ENCODE peak calls at places on chromosomes 2 and 18, in seven cellular contexts. One of them, this sample, is unnamed. For H3K27me3, the result is how much of the 10 kb centered on the place peaks cover.

GRCh38 chr18:34592961-34593382 is 117.1 kb upstream of the DTNA start:
- DNase-seq in CD8-positive, alpha-beta T cell: no peak
- DNase-seq in ascending aorta: no peak
- DNase-seq in cardiac muscle cell: peak
- DNase-seq in H9: peak
- DNase-seq in WERI-Rb-1: no peak
- DNase-seq in GM23338: peak
- DNase-seq in this sample: no peak

GRCh38 chr18:25349131-25349925 is 2.6 kb downstream of the ZNF521 start:
- DNase-seq in CD8-positive, alpha-beta T cell: no peak
- DNase-seq in ascending aorta: no peak
- DNase-seq in cardiac muscle cell: peak
- DNase-seq in H9: peak
- DNase-seq in WERI-Rb-1: no peak
- DNase-seq in GM23338: peak
- DNase-seq in this sample: no peak

GRCh38 chr2:156445311-156446218 is 9.4 kb downstream of the GPD2 start:
- DNase-seq in CD8-positive, alpha-beta T cell: no peak
- DNase-seq in ascending aorta: no peak
- DNase-seq in cardiac muscle cell: peak
- DNase-seq in H9: no peak
- DNase-seq in WERI-Rb-1: no peak
- DNase-seq in GM23338: peak
- DNase-seq in this sample: no peak

GRCh38 chr2:16390561-16390960 is 275.1 kb downstream of the CYRIA start:
- DNase-seq in CD8-positive, alpha-beta T cell: no peak
- DNase-seq in ascending aorta: no peak
- DNase-seq in cardiac muscle cell: no peak
- DNase-seq in H9: no peak
- DNase-seq in WERI-Rb-1: no peak
- DNase-seq in GM23338: no peak
- DNase-seq in this sample: no peak

GRCh38 chr2:130251865-130252620 is 53.8 kb upstream of the TUBA3E start:
- DNase-seq in CD8-positive, alpha-beta T cell: no peak
- DNase-seq in ascending aorta: no peak
- DNase-seq in cardiac muscle cell: no peak
- DNase-seq in H9: peak
- DNase-seq in WERI-Rb-1: peak
- DNase-seq in GM23338: no peak
- DNase-seq in this sample: peak

GRCh38 chr2:200744252-200744651 is 67.5 kb upstream of the BZW1 start:
- DNase-seq in CD8-positive, alpha-beta T cell: no peak
- DNase-seq in ascending aorta: no peak
- DNase-seq in cardiac muscle cell: no peak
- DNase-seq in H9: no peak
- DNase-seq in WERI-Rb-1: no peak
- DNase-seq in GM23338: no peak
- DNase-seq in this sample: no peak

GRCh38 chr18:63578357-63578958 is 8.7 kb upstream of the SERPINB13 start:
- DNase-seq in CD8-positive, alpha-beta T cell: no peak
- DNase-seq in ascending aorta: no peak
- DNase-seq in cardiac muscle cell: peak
- DNase-seq in H9: peak
- DNase-seq in WERI-Rb-1: peak
- DNase-seq in GM23338: peak
- DNase-seq in this sample: no peak

GRCh38 chr2:118668431-118669424 is 178.7 kb downstream of the EN1 start:
- DNase-seq in CD8-positive, alpha-beta T cell: no peak
- DNase-seq in ascending aorta: no peak
- DNase-seq in cardiac muscle cell: peak
- DNase-seq in H9: no peak
- DNase-seq in WERI-Rb-1: no peak
- DNase-seq in GM23338: no peak
- DNase-seq in this sample: no peak

GRCh38 chr2:233519787-233520611 is 46.6 kb downstream of the USP40 start:
- DNase-seq in CD8-positive, alpha-beta T cell: no peak
- DNase-seq in ascending aorta: no peak
- DNase-seq in cardiac muscle cell: no peak
- DNase-seq in H9: no peak
- DNase-seq in WERI-Rb-1: no peak
- DNase-seq in GM23338: no peak
- DNase-seq in this sample: no peak

GRCh38 chr18:74567805-74568204 is 29.9 kb upstream of the ZNF407 start:
- DNase-seq in CD8-positive, alpha-beta T cell: no peak
- DNase-seq in ascending aorta: no peak
- DNase-seq in cardiac muscle cell: no peak
- DNase-seq in H9: no peak
- DNase-seq in WERI-Rb-1: no peak
- DNase-seq in GM23338: peak
- DNase-seq in this sample: no peak

GRCh38 chr18:8969639-8970378 is 132.7 kb upstream of the NDUFV2 start:
- DNase-seq in CD8-positive, alpha-beta T cell: no peak
- DNase-seq in ascending aorta: no peak
- DNase-seq in cardiac muscle cell: no peak
- DNase-seq in H9: no peak
- DNase-seq in WERI-Rb-1: no peak
- DNase-seq in GM23338: no peak
- DNase-seq in this sample: no peak

GRCh38 chr18:21179590-21180220 is 62.3 kb upstream of the GREB1L start:
- DNase-seq in CD8-positive, alpha-beta T cell: peak
- DNase-seq in ascending aorta: no peak
- DNase-seq in cardiac muscle cell: peak
- DNase-seq in H9: peak
- DNase-seq in WERI-Rb-1: peak
- DNase-seq in GM23338: peak
- DNase-seq in this sample: no peak

GRCh38 chr2:151374426-151374825 is 17.0 kb downstream of the TNFAIP6 start:
- DNase-seq in CD8-positive, alpha-beta T cell: no peak
- DNase-seq in ascending aorta: no peak
- DNase-seq in cardiac muscle cell: peak
- DNase-seq in H9: no peak
- DNase-seq in WERI-Rb-1: no peak
- DNase-seq in GM23338: no peak
- DNase-seq in this sample: no peak

GRCh38 chr18:9653390-9653789 is 39.0 kb upstream of the PPP4R1 start:
- DNase-seq in CD8-positive, alpha-beta T cell: no peak
- DNase-seq in ascending aorta: peak
- DNase-seq in cardiac muscle cell: peak
- DNase-seq in H9: no peak
- DNase-seq in WERI-Rb-1: no peak
- DNase-seq in GM23338: no peak
- DNase-seq in this sample: no peak

GRCh38 chr2:39519886-39520285 is 82.8 kb upstream of the MAP4K3 start:
- DNase-seq in CD8-positive, alpha-beta T cell: no peak
- DNase-seq in ascending aorta: no peak
- DNase-seq in cardiac muscle cell: no peak
- DNase-seq in H9: no peak
- DNase-seq in WERI-Rb-1: no peak
- DNase-seq in GM23338: no peak
- DNase-seq in this sample: no peak

GRCh38 chr18:79489900-79490592 is 94.3 kb downstream of the NFATC1 start:
- DNase-seq in CD8-positive, alpha-beta T cell: no peak
- DNase-seq in ascending aorta: no peak
- DNase-seq in cardiac muscle cell: no peak
- DNase-seq in H9: no peak
- DNase-seq in WERI-Rb-1: no peak
- DNase-seq in GM23338: no peak
- DNase-seq in this sample: peak

GRCh38 chr2:48278590-48278989 is 251.4 kb upstream of the STON1 start:
- DNase-seq in CD8-positive, alpha-beta T cell: no peak
- DNase-seq in ascending aorta: no peak
- DNase-seq in cardiac muscle cell: peak
- DNase-seq in H9: no peak
- DNase-seq in WERI-Rb-1: no peak
- DNase-seq in GM23338: peak
- DNase-seq in this sample: no peak

GRCh38 chr2:55144922-55145820 is 86.9 kb downstream of the CLHC1 start:
- DNase-seq in CD8-positive, alpha-beta T cell: no peak
- DNase-seq in ascending aorta: no peak
- DNase-seq in cardiac muscle cell: no peak
- DNase-seq in H9: no peak
- DNase-seq in WERI-Rb-1: no peak
- DNase-seq in GM23338: no peak
- DNase-seq in this sample: no peak

GRCh38 chr2:230666446-230666845 is 46.2 kb upstream of the CAB39 start:
- DNase-seq in CD8-positive, alpha-beta T cell: no peak
- DNase-seq in ascending aorta: no peak
- DNase-seq in cardiac muscle cell: no peak
- DNase-seq in H9: no peak
- DNase-seq in WERI-Rb-1: no peak
- DNase-seq in GM23338: no peak
- DNase-seq in this sample: no peak

GRCh38 chr18:32956591-32957310 is 183.9 kb upstream of the KLHL14 start:
- DNase-seq in CD8-positive, alpha-beta T cell: no peak
- DNase-seq in ascending aorta: no peak
- DNase-seq in cardiac muscle cell: peak
- DNase-seq in H9: peak
- DNase-seq in WERI-Rb-1: no peak
- DNase-seq in GM23338: peak
- DNase-seq in this sample: no peak

GRCh38 chr18:27605107-27605834 is 420.2 kb upstream of the CHST9 start:
- DNase-seq in CD8-positive, alpha-beta T cell: no peak
- DNase-seq in ascending aorta: no peak
- DNase-seq in cardiac muscle cell: peak
- DNase-seq in H9: peak
- DNase-seq in WERI-Rb-1: peak
- DNase-seq in GM23338: peak
- DNase-seq in this sample: peak

GRCh38 chr2:170324640-170325046 is 146.7 kb downstream of the MYO3B start:
- DNase-seq in CD8-positive, alpha-beta T cell: no peak
- DNase-seq in ascending aorta: no peak
- DNase-seq in cardiac muscle cell: peak
- DNase-seq in H9: peak
- DNase-seq in WERI-Rb-1: peak
- DNase-seq in GM23338: peak
- DNase-seq in this sample: no peak

GRCh38 chr2:1219901-1220691 is 193.2 kb upstream of the TPO start:
- DNase-seq in CD8-positive, alpha-beta T cell: no peak
- DNase-seq in ascending aorta: no peak
- DNase-seq in cardiac muscle cell: peak
- DNase-seq in H9: no peak
- DNase-seq in WERI-Rb-1: no peak
- DNase-seq in GM23338: no peak
- DNase-seq in this sample: no peak

GRCh38 chr2:168528469-168528868 is 72.4 kb downstream of the CERS6 start:
- DNase-seq in CD8-positive, alpha-beta T cell: no peak
- DNase-seq in ascending aorta: no peak
- DNase-seq in cardiac muscle cell: peak
- DNase-seq in H9: no peak
- DNase-seq in WERI-Rb-1: no peak
- DNase-seq in GM23338: no peak
- DNase-seq in this sample: no peak

GRCh38 chr2:210663574-210663973 is 107.2 kb downstream of the CPS1 start:
- DNase-seq in CD8-positive, alpha-beta T cell: no peak
- DNase-seq in ascending aorta: no peak
- DNase-seq in cardiac muscle cell: peak
- DNase-seq in H9: no peak
- DNase-seq in WERI-Rb-1: peak
- DNase-seq in GM23338: peak
- DNase-seq in this sample: no peak
- TF ChIP-seq CTCF in CD8-positive, alpha-beta T cell: no peak
- TF ChIP-seq CTCF in ascending aorta: peak
- TF ChIP-seq CTCF in cardiac muscle cell: no peak
- TF ChIP-seq CTCF in H9: peak
- TF ChIP-seq CTCF in WERI-Rb-1: peak
- TF ChIP-seq CTCF in GM23338: peak
- TF ChIP-seq CTCF in this sample: no peak

DNA sequence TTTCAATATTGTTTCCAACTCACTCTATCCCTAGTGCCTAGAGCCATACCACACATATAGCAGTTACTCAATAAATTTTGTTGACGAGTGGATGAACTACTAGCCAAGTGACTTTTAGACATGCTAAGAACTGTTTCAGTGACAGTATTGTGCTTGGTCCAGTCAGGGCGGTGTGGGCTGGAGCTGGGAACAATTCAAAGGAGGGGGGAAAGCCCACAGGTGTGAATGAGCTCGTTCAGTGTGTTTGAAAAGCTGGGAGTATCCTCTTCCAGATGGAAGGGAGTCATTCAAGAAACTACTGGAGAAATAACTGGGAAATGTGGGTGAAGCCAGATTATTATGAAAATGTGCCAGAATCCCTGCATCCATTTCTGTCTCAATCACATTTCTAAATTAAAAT is 1.7 kb upstream of the SERPINE2 start:
- DNase-seq in CD8-positive, alpha-beta T cell: no peak
- DNase-seq in ascending aorta: no peak
- DNase-seq in cardiac muscle cell: no peak
- DNase-seq in H9: no peak
- DNase-seq in WERI-Rb-1: no peak
- DNase-seq in GM23338: no peak
- DNase-seq in this sample: no peak
- H3K27me3 ChIP-seq in CD8-positive, alpha-beta T cell: under half
- H3K27me3 ChIP-seq in ascending aorta: under half
- H3K27me3 ChIP-seq in cardiac muscle cell: under half
- H3K27me3 ChIP-seq in H9: under half
- H3K27me3 ChIP-seq in WERI-Rb-1: under half
- H3K27me3 ChIP-seq in GM23338: under half
- H3K27me3 ChIP-seq in this sample: half or more

DNA sequence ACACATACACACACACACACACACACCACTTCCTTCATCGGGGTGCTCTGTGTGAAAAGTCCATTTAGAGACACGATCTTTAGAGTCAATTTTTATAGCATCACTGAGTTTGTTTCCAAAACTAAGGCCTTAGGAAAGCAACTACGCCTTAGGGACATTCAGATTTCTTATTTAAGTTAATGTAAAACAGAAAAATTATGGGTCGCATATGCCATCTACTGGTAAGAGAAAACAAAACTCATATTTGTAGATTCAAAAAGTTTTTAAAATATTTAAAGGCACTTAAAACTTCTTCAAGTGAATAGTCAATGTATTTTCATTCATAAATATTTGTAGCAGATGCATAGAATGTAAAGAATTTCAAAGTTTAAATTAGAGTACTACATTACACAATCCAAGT is 166.2 kb downstream of the ATAD2B start:
- DNase-seq in CD8-positive, alpha-beta T cell: no peak
- DNase-seq in ascending aorta: no peak
- DNase-seq in cardiac muscle cell: peak
- DNase-seq in H9: no peak
- DNase-seq in WERI-Rb-1: no peak
- DNase-seq in GM23338: peak
- DNase-seq in this sample: no peak
- TF ChIP-seq CTCF in CD8-positive, alpha-beta T cell: no peak
- TF ChIP-seq CTCF in ascending aorta: peak
- TF ChIP-seq CTCF in cardiac muscle cell: peak
- TF ChIP-seq CTCF in H9: peak
- TF ChIP-seq CTCF in WERI-Rb-1: no peak
- TF ChIP-seq CTCF in GM23338: no peak
- TF ChIP-seq CTCF in this sample: no peak

DNA sequence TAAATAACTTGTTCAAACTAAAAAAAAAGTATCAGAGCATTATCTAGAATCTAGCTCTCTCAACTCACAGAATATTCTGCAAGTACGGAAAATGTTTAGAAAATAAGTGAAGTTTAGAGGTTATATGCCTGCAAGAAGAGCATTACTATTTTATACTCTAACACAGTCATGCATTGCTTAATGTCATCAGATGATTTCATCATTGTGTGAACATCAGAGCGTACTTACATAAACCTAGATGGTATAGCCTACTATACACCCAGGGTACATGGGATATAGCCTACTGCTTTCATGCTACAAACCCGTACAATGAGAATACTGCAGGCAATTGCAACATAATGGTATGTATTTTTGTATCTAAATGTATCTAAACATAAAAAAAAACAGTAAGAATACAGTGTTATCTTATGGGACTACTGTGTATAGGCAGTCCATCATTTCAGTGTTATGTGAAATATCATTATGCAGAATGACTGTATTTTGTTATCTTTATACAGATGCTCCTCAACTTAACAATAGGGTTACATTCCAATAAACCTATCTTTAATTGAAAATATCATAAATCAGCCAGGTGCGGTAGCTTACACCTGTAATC is 6.0 kb downstream of the NCKAP1 start:
- DNase-seq in CD8-positive, alpha-beta T cell: no peak
- DNase-seq in ascending aorta: no peak
- DNase-seq in cardiac muscle cell: peak
- DNase-seq in H9: no peak
- DNase-seq in WERI-Rb-1: no peak
- DNase-seq in GM23338: no peak
- DNase-seq in this sample: no peak
- H3K27me3 ChIP-seq in CD8-positive, alpha-beta T cell: under half
- H3K27me3 ChIP-seq in ascending aorta: under half
- H3K27me3 ChIP-seq in cardiac muscle cell: under half
- H3K27me3 ChIP-seq in H9: under half
- H3K27me3 ChIP-seq in WERI-Rb-1: under half
- H3K27me3 ChIP-seq in GM23338: under half
- H3K27me3 ChIP-seq in this sample: half or more

This sample was measured in left lung.